ENCODE peak calls at places on chromosomes 11 and 22, in seven cellular contexts. E is fibroblast of pulmonary artery, N is left lung, I is neural progenitor cell, P is psoas muscle, L is choroid plexus epithelial cell, W is heart right ventricle. K is an unnamed sample.

GRCh38 chr11:41446107-41446506 is 13.3 kb downstream of the LRRC4C start:
- DNase-seq in E (peak; percentile 13), N (no peak), I (no peak), P (no peak), L (no peak), W (no peak), K (peak; percentile 41)

GRCh38 chr11:130212431-130212961 is 52.9 kb downstream of the ST14 start:
- DNase-seq in E (no peak), N (peak; percentile 30), I (no peak), P (no peak), L (no peak), W (no peak), K (no peak)

GRCh38 chr11:134532176-134532920 is 120.3 kb upstream of the B3GAT1 start:
- DNase-seq in E (no peak), N (peak; percentile 8), I (peak; percentile 71), P (no peak), L (no peak), W (no peak), K (no peak)

GRCh38 chr11:96456111-96456510 is 66.3 kb downstream of the JRKL start:
- DNase-seq in E (no peak), N (no peak), I (no peak), P (no peak), L (no peak), W (no peak), K (no peak)

GRCh38 chr11:72433455-72434061 is 773 bp downstream of the CLPB start:
- DNase-seq in E (no peak), N (no peak), I (no peak), P (no peak), L (no peak), W (peak; percentile 22), K (no peak)

GRCh38 chr11:71356280-71356876 is 91.8 kb downstream of the DHCR7 start:
- DNase-seq in E (no peak), N (no peak), I (no peak), P (no peak), L (no peak), W (no peak), K (no peak)

GRCh38 chr11:128458316-128458715 is 129.0 kb downstream of the ETS1 start:
- DNase-seq in E (peak; percentile 84), N (no peak), I (no peak), P (no peak), L (peak; percentile 82), W (no peak), K (peak; percentile 90)

GRCh38 chr11:133896642-133897330 is 51.5 kb upstream of the SPATA19 start:
- DNase-seq in E (no peak), N (peak; percentile 14), I (no peak), P (no peak), L (no peak), W (no peak), K (no peak)

GRCh38 chr22:19843107-19843856 is 11.4 kb downstream of the GNB1L start:
- DNase-seq in E (no peak), N (no peak), I (peak; percentile 42), P (no peak), L (no peak), W (no peak), K (no peak)

GRCh38 chr22:20271114-20271994 is 3.2 kb upstream of the RTN4R start:
- DNase-seq in E (no peak), N (peak; percentile 62), I (no peak), P (peak; percentile 34), L (no peak), W (no peak), K (no peak)

GRCh38 chr22:25448435-25449051 is 115.9 kb upstream of the GRK3 start:
- DNase-seq in E (peak; percentile 21), N (no peak), I (peak; percentile 28), P (no peak), L (peak; percentile 22), W (no peak), K (peak; percentile 26)

GRCh38 chr11:86245369-86246292 is 1.1 kb downstream of the EED start:
- DNase-seq in E (peak; percentile 18), N (no peak), I (peak; percentile 48), P (no peak), L (peak; percentile 13), W (no peak), K (peak; percentile 9)

GRCh38 chr11:88345949-88346348 is 8.4 kb upstream of the CTSC start:
- DNase-seq in E (no peak), N (no peak), I (no peak), P (no peak), L (no peak), W (no peak), K (no peak)

GRCh38 chr11:72475359-72475758 is 41.0 kb upstream of the CLPB start:
- DNase-seq in E (no peak), N (no peak), I (no peak), P (no peak), L (no peak), W (no peak), K (no peak)

GRCh38 chr22:30212363-30212995 is 34.1 kb downstream of the LIF start:
- DNase-seq in E (peak; percentile 94), N (peak; percentile 90), I (no peak), P (peak; percentile 69), L (peak; percentile 97), W (peak; percentile 47), K (peak; percentile 92)

GRCh38 chr11:128516467-128516778 is 70.9 kb downstream of the ETS1 start:
- DNase-seq in E (no peak), N (no peak), I (no peak), P (no peak), L (no peak), W (no peak), K (no peak)

GRCh38 chr22:32823024-32823730 is 21.7 kb downstream of the TIMP3 start:
- DNase-seq in E (peak; percentile 63), N (no peak), I (peak; percentile 85), P (no peak), L (peak; percentile 73), W (no peak), K (peak; percentile 56)

GRCh38 chr22:24026733-24027132 is 15.6 kb downstream of the CABIN1 start:
- DNase-seq in E (no peak), N (no peak), I (no peak), P (no peak), L (no peak), W (no peak), K (no peak)

GRCh38 chr11:75199412-75199955 is 41.1 kb upstream of the TPBGL start:
- DNase-seq in E (no peak), N (no peak), I (no peak), P (no peak), L (no peak), W (no peak), K (no peak)

GRCh38 chr11:70549386-70549785 is 151.1 kb downstream of the CTTN start:
- DNase-seq in E (no peak), N (no peak), I (no peak), P (no peak), L (no peak), W (no peak), K (no peak)

GRCh38 chr11:128522943-128523518 is 64.3 kb downstream of the ETS1 start:
- DNase-seq in E (no peak), N (no peak), I (no peak), P (no peak), L (no peak), W (no peak), K (no peak)

DNA sequence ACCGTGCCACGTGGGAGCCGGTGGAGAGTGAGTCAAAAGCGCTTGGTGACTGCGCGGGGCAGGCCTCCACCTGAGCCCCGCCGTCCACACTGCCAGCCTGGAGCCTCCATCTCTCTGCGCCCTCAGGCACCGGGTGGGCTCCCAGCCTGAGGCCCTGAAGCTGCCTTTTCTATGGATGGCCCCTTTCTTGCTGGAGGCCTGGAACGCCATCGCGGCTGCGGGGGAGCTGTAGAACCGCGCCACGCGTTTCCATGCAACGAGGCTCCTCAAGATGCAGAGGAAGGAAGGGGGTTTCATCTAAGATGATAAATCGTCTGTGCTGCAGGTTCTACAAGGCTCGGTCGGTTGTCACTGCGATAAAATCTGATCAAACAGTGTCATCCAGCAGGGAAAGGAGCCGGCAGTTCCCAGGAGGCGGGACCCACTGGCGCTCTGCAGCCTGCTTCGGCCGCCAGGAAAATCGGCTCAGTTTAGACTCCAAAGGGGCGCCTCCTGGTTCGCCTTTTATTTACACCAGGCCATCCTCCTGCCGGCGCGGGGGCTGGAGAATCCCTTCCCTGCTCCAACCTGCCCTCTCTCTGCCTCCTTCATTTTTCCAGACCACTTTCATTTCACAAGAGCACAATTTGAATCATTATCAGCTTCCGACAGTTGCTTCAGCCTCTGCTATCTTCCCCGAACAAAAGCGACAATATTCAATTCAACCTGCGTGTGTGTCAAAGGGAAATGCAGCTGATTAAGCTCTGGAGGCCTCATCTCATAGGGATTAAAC is 624.4 kb downstream of the BRD1 start:
- DNase-seq in E (no peak), N (peak; percentile 27), I (no peak), P (no peak), L (no peak), W (no peak), K (no peak)
- TF ChIP-seq CTCF in E (no peak), N (no peak), I (no peak), P (no peak), L (no peak), W (no peak), K (no peak)

GRCh38 chr11:11998091-11998781 is 10.2 kb downstream of the DKK3 start:
- DNase-seq in E (peak; percentile 90), N (no peak), I (no peak), P (no peak), L (peak; percentile 88), W (no peak), K (peak; percentile 86)
- H3K4me3 ChIP-seq in E (peak overlapping the region; percentile 48), N (no peak overlapping the region), I (no peak overlapping the region), P (no peak overlapping the region), L (peak overlapping the region; percentile 31), W (no peak overlapping the region), K (peak overlapping the region; percentile 14)

DNA sequence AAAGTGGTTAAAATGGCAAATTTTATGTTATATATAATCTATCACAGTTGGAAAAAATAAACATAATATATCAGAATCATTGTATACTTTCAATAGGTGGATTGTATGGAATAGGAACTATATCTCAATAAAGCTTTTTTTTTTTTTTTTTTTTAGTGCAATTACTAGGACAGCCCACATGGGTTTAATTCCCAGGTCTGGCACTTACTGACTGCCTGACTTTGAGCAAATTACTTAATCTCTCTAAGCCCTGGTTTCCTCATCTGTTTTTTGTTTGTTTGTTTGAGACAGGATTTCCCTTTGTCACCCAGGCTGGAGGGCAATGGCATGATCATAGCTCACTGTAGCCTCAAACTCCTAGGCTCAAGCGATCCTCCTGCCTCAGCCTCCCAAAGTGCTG is 26.1 kb upstream of the BAIAP2L2 start:
- DNase-seq in E (peak; percentile 12), N (no peak), I (no peak), P (no peak), L (peak; percentile 10), W (no peak), K (peak; percentile 24)
- TF ChIP-seq CTCF in E (no peak), N (no peak), I (no peak), P (no peak), L (no peak), W (no peak), K (no peak)

GRCh38 chr11:2095542-2095941 is 43.6 kb downstream of the IGF2 start:
- DNase-seq in E (no peak), N (no peak), I (no peak), P (no peak), L (no peak), W (no peak), K (no peak)

GRCh38 chr11:2097998-2098690 is 41.0 kb downstream of the IGF2 start:
- DNase-seq in E (no peak), N (no peak), I (no peak), P (no peak), L (no peak), W (no peak), K (no peak)

GRCh38 chr11:2096001-2096918 is 42.9 kb downstream of the IGF2 start:
- DNase-seq in E (peak; percentile 31), N (no peak), I (no peak), P (no peak), L (peak; percentile 65), W (no peak), K (no peak)

GRCh38 chr11:2097356-2097997 is 41.7 kb downstream of the IGF2 start:
- DNase-seq in E (peak; percentile 81), N (peak; percentile 49), I (peak; percentile 92), P (peak; percentile 71), L (peak; percentile 97), W (peak; percentile 75), K (peak; percentile 87)

GRCh38 chr11:2096919-2097301 is 42.3 kb downstream of the IGF2 start:
- DNase-seq in E (no peak), N (no peak), I (no peak), P (no peak), L (peak; percentile 31), W (peak; percentile 50), K (no peak)
- H3K4me3 ChIP-seq in E (no peak overlapping the region), N (no peak overlapping the region), I (no peak overlapping the region), P (no peak overlapping the region), L (peak overlapping the region; percentile 14), W (no peak overlapping the region), K (no peak overlapping the region)